ENCODE peak calls at places on chromosomes 1 and 21, in ten cellular contexts. P is coronary artery; H is pons; U is stimulated activated CD4-positive, alpha-beta T cell treated with anti-CD3 and anti-CD28 coated beads, Interleukin-1b, Interleukin-23, amount 100 ng/mL, for 24 hours; F is NCI-H2081; T is nephron progenitor cell; W is GM20000; X is Right ventricle myocardium superior; D is smooth muscle cell of the brain vasculature; V is ecto neural progenitor cell. K is an unnamed sample.

GRCh38 chr1:244833734-244834595 is 1.5 kb upstream of the COX20 start:
- DNase-seq in P (no peak), H (peak; percentile 72), U (no peak), F (peak; percentile 83), T (peak; percentile 35), W (peak; percentile 41), X (peak; percentile 72), D (peak; percentile 39), V (peak; percentile 58), K (peak; percentile 78)

GRCh38 chr21:46661211-46661625 is 25.7 kb downstream of the PRMT2 start:
- DNase-seq in P (no peak), H (peak; percentile 55), U (no peak), F (no peak), T (peak; percentile 81), W (peak; percentile 91), X (peak; percentile 74), D (peak; percentile 58), V (peak; percentile 82), K (peak; percentile 65)

GRCh38 chr1:7207875-7208646 is 422.8 kb downstream of the CAMTA1 start:
- DNase-seq in P (no peak), H (peak; percentile 40), U (peak; percentile 4), F (peak; percentile 85), T (peak; percentile 78), W (peak; percentile 63), X (no peak), D (peak; percentile 24), V (peak; percentile 81), K (peak; percentile 56)

GRCh38 chr1:199688133-199688676 is 339.3 kb upstream of the NR5A2 start:
- DNase-seq in P (no peak), H (no peak), U (no peak), F (peak; percentile 23), T (no peak), W (no peak), X (no peak), D (no peak), V (no peak), K (no peak)

GRCh38 chr1:225737179-225737578 is 40.4 kb upstream of the SRP9 start:
- DNase-seq in P (no peak), H (no peak), U (no peak), F (no peak), T (no peak), W (no peak), X (no peak), D (no peak), V (no peak), K (no peak)

GRCh38 chr1:244839656-244840055 is 4.2 kb downstream of the COX20 start:
- DNase-seq in P (no peak), H (no peak), U (no peak), F (no peak), T (no peak), W (no peak), X (no peak), D (no peak), V (no peak), K (peak; percentile 29)

GRCh38 chr21:31198575-31198974 is 145.5 kb downstream of the TIAM1 start:
- DNase-seq in P (no peak), H (peak; percentile 86), U (no peak), F (peak; percentile 47), T (no peak), W (peak; percentile 33), X (no peak), D (peak; percentile 57), V (no peak), K (peak; percentile 42)

GRCh38 chr1:235998812-235999211 is 66.1 kb downstream of the NID1 start:
- DNase-seq in P (peak; percentile 55), H (no peak), U (no peak), F (no peak), T (no peak), W (peak; percentile 34), X (no peak), D (no peak), V (no peak), K (peak; percentile 91)

GRCh38 chr1:199282910-199283309 is 644.1 kb downstream of the PTPRC start:
- DNase-seq in P (no peak), H (no peak), U (no peak), F (no peak), T (no peak), W (no peak), X (no peak), D (no peak), V (no peak), K (no peak)

GRCh38 chr21:43644609-43645008 is 14.7 kb downstream of the HSF2BP start:
- DNase-seq in P (no peak), H (no peak), U (no peak), F (no peak), T (no peak), W (no peak), X (no peak), D (no peak), V (no peak), K (no peak)

GRCh38 chr1:21534674-21535378 is 25.6 kb downstream of the ALPL start:
- DNase-seq in P (no peak), H (no peak), U (no peak), F (peak; percentile 17), T (peak; percentile 41), W (peak; percentile 66), X (no peak), D (no peak), V (no peak), K (peak; percentile 53)

GRCh38 chr21:37435120-37435519 is 68.5 kb downstream of the DYRK1A start:
- DNase-seq in P (no peak), H (peak; percentile 96), U (peak; percentile 7), F (peak; percentile 85), T (peak; percentile 65), W (no peak), X (peak; percentile 48), D (peak; percentile 43), V (peak; percentile 67), K (no peak)

GRCh38 chr1:45669859-45670655 is 16.3 kb downstream of the GPBP1L1 start:
- DNase-seq in P (no peak), H (no peak), U (no peak), F (no peak), T (no peak), W (no peak), X (no peak), D (no peak), V (no peak), K (no peak)

GRCh38 chr1:30109853-30110252 is 613.5 kb downstream of the MATN1 start:
- DNase-seq in P (no peak), H (peak; percentile 8), U (no peak), F (no peak), T (no peak), W (no peak), X (peak; percentile 47), D (no peak), V (no peak), K (no peak)

GRCh38 chr1:41341756-41342562 is 19.3 kb upstream of the FOXO6 start:
- DNase-seq in P (peak; percentile 33), H (no peak), U (no peak), F (peak; percentile 89), T (no peak), W (no peak), X (no peak), D (no peak), V (no peak), K (no peak)

GRCh38 chr1:203425668-203425999 is 50.0 kb upstream of the PRELP start:
- DNase-seq in P (no peak), H (no peak), U (no peak), F (no peak), T (no peak), W (no peak), X (no peak), D (no peak), V (no peak), K (no peak)

GRCh38 chr1:223621312-223621734 is 44.2 kb downstream of the CAPN8 start:
- DNase-seq in P (no peak), H (peak; percentile 74), U (no peak), F (no peak), T (no peak), W (peak; percentile 42), X (no peak), D (no peak), V (no peak), K (peak; percentile 66)

GRCh38 chr1:145944532-145944931 is 13.3 kb downstream of the LIX1L start:
- DNase-seq in P (no peak), H (no peak), U (no peak), F (no peak), T (no peak), W (no peak), X (no peak), D (no peak), V (no peak), K (no peak)

GRCh38 chr21:45836694-45837670 is 144.6 kb upstream of the COL6A1 start:
- DNase-seq in P (peak; percentile 19), H (no peak), U (no peak), F (no peak), T (no peak), W (no peak), X (no peak), D (no peak), V (no peak), K (no peak)

K was measured in GM12865.